ENCODE peak calls at places on chromosomes 5 and 9, in seven cellular contexts. One of them, this sample, is unnamed.

GRCh38 chr9:131274674-131275331 is 1.5 kb downstream of the FAM78A start:
- DNase-seq in HepG2: no peak
- DNase-seq in transverse colon: peak
- DNase-seq in ovary: no peak
- DNase-seq in upper lobe of left lung: peak
- DNase-seq in tibial nerve: peak
- DNase-seq in stomach: no peak
- DNase-seq in this sample: no peak

GRCh38 chr5:112647428-112647827 is 90.3 kb upstream of the APC start:
- DNase-seq in HepG2: no peak
- DNase-seq in transverse colon: no peak
- DNase-seq in ovary: no peak
- DNase-seq in upper lobe of left lung: no peak
- DNase-seq in tibial nerve: no peak
- DNase-seq in stomach: no peak
- DNase-seq in this sample: no peak

GRCh38 chr9:124000161-124000783 is 11.3 kb upstream of the LHX2 start:
- DNase-seq in HepG2: no peak
- DNase-seq in transverse colon: no peak
- DNase-seq in ovary: no peak
- DNase-seq in upper lobe of left lung: peak
- DNase-seq in tibial nerve: no peak
- DNase-seq in stomach: no peak
- DNase-seq in this sample: no peak

GRCh38 chr5:154309805-154310204 is 119.3 kb downstream of the GALNT10 start:
- DNase-seq in HepG2: no peak
- DNase-seq in transverse colon: no peak
- DNase-seq in ovary: no peak
- DNase-seq in upper lobe of left lung: no peak
- DNase-seq in tibial nerve: no peak
- DNase-seq in stomach: no peak
- DNase-seq in this sample: no peak

GRCh38 chr9:112569186-112569585 is 82.6 kb downstream of the KIAA1958 start:
- DNase-seq in HepG2: no peak
- DNase-seq in transverse colon: no peak
- DNase-seq in ovary: no peak
- DNase-seq in upper lobe of left lung: no peak
- DNase-seq in tibial nerve: no peak
- DNase-seq in stomach: no peak
- DNase-seq in this sample: no peak

GRCh38 chr9:131478421-131478868 is 24.3 kb upstream of the POMT1 start:
- DNase-seq in HepG2: peak
- DNase-seq in transverse colon: peak
- DNase-seq in ovary: peak
- DNase-seq in upper lobe of left lung: no peak
- DNase-seq in tibial nerve: no peak
- DNase-seq in stomach: peak
- DNase-seq in this sample: peak

GRCh38 chr9:83027153-83027867 is 35.6 kb downstream of the RASEF start:
- DNase-seq in HepG2: peak
- DNase-seq in transverse colon: no peak
- DNase-seq in ovary: no peak
- DNase-seq in upper lobe of left lung: no peak
- DNase-seq in tibial nerve: no peak
- DNase-seq in stomach: no peak
- DNase-seq in this sample: peak

GRCh38 chr9:97737429-97737828 is 40.3 kb upstream of the XPA start:
- DNase-seq in HepG2: peak
- DNase-seq in transverse colon: no peak
- DNase-seq in ovary: no peak
- DNase-seq in upper lobe of left lung: no peak
- DNase-seq in tibial nerve: no peak
- DNase-seq in stomach: no peak
- DNase-seq in this sample: peak

GRCh38 chr5:169801324-169801777 is 164.3 kb downstream of the DOCK2 start:
- DNase-seq in HepG2: no peak
- DNase-seq in transverse colon: no peak
- DNase-seq in ovary: no peak
- DNase-seq in upper lobe of left lung: no peak
- DNase-seq in tibial nerve: no peak
- DNase-seq in stomach: no peak
- DNase-seq in this sample: peak

GRCh38 chr5:131377785-131378325 is 114.0 kb downstream of the CDC42SE2 start:
- DNase-seq in HepG2: no peak
- DNase-seq in transverse colon: no peak
- DNase-seq in ovary: no peak
- DNase-seq in upper lobe of left lung: no peak
- DNase-seq in tibial nerve: no peak
- DNase-seq in stomach: no peak
- DNase-seq in this sample: no peak

GRCh38 chr5:164204338-164204946 is 699.0 kb downstream of the MAT2B start:
- DNase-seq in HepG2: no peak
- DNase-seq in transverse colon: no peak
- DNase-seq in ovary: no peak
- DNase-seq in upper lobe of left lung: no peak
- DNase-seq in tibial nerve: no peak
- DNase-seq in stomach: no peak
- DNase-seq in this sample: no peak

DNA sequence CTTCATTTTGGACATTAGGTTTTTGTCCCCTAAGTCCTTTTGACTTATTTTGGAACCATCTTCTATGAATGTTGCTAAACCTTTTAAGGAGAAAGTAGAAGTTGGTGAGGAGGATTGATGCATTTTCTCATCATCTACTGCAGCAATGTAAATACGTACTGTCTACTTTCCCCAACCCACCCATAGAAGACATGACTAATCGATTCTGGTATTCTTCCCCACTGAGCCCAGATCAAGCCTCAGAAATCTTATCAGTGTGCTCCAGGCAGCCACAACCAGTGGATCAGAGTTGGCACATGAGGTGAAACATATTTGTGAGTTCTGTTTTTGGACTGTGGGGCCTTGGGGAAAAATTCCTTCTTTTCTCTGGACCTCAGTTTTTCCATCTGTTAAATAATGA is 57.7 kb downstream of the FGF18 start:
- DNase-seq in HepG2: no peak
- DNase-seq in transverse colon: no peak
- DNase-seq in ovary: no peak
- DNase-seq in upper lobe of left lung: no peak
- DNase-seq in tibial nerve: no peak
- DNase-seq in stomach: no peak
- DNase-seq in this sample: no peak
- TF ChIP-seq EP300 in HepG2: no peak
- TF ChIP-seq EP300 in transverse colon: no peak
- TF ChIP-seq EP300 in ovary: no peak
- TF ChIP-seq EP300 in upper lobe of left lung: no peak
- TF ChIP-seq EP300 in tibial nerve: no peak
- TF ChIP-seq EP300 in stomach: no peak
- TF ChIP-seq EP300 in this sample: no peak

DNA sequence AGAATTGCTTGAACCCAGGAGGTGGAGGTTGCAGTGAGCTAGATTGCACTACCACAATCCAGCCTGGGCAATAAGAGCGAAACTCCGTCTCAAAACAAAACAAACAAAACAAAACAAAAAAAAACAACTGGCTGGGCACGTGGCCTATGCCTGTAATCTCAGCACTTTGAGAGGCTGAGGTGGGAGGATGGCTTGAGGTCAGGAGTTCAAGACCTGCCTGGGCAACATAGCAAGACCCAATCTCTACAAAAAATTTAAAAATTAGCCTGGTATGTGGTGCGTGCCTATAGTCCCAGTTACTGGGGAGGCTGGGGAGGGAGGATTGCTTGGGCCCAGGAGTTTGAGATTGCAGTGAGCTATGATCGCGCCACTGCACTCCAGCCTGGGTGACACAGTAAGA is 23.3 kb upstream of the WDR5 start:
- DNase-seq in HepG2: no peak
- DNase-seq in transverse colon: no peak
- DNase-seq in ovary: no peak
- DNase-seq in upper lobe of left lung: no peak
- DNase-seq in tibial nerve: no peak
- DNase-seq in stomach: no peak
- DNase-seq in this sample: no peak
- TF ChIP-seq EP300 in HepG2: no peak
- TF ChIP-seq EP300 in transverse colon: no peak
- TF ChIP-seq EP300 in ovary: no peak
- TF ChIP-seq EP300 in upper lobe of left lung: no peak
- TF ChIP-seq EP300 in tibial nerve: no peak
- TF ChIP-seq EP300 in stomach: no peak
- TF ChIP-seq EP300 in this sample: no peak

DNA sequence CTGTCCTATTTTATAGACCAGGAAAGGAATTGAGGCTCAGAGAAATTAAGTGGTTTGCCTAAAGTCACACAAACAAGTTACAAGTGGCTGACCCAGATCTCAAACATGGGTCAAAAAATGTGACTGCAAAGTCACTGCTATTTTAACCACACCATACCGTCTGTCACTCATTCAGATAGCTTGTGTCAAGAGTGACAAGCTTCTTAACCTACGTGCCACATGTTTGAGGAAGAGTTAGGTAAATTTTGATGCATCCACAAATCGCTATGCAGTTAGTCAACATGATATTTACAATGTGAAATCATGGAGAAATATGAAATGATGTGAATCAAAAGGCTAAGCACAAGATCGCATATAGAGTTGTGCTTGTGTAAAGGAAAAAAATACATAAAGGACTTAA is 22.7 kb upstream of the GNE start:
- DNase-seq in HepG2: no peak
- DNase-seq in transverse colon: no peak
- DNase-seq in ovary: no peak
- DNase-seq in upper lobe of left lung: no peak
- DNase-seq in tibial nerve: no peak
- DNase-seq in stomach: no peak
- DNase-seq in this sample: no peak
- TF ChIP-seq EP300 in HepG2: no peak
- TF ChIP-seq EP300 in transverse colon: no peak
- TF ChIP-seq EP300 in ovary: no peak
- TF ChIP-seq EP300 in upper lobe of left lung: no peak
- TF ChIP-seq EP300 in tibial nerve: no peak
- TF ChIP-seq EP300 in stomach: no peak
- TF ChIP-seq EP300 in this sample: no peak

DNA sequence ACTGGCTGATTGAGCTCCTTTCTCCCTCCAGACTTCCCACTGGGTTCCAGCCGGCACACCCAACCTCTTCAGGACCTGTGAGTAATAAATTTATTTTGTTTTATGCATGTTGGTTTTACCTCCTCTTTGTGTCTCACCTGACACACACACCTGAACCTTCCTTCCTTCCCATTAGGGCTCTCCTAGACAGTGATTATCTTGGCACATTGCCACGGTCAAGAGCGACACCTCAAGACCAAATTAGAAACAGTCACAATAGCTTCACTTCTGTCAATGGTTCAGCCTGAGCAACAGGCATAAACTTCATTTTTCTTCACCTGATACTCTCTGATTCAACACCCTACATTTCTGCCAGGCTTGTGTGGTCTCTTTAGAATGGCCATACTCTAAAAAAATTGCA is 296.3 kb upstream of the SMARCA2 start:
- DNase-seq in HepG2: no peak
- DNase-seq in transverse colon: no peak
- DNase-seq in ovary: no peak
- DNase-seq in upper lobe of left lung: no peak
- DNase-seq in tibial nerve: no peak
- DNase-seq in stomach: no peak
- DNase-seq in this sample: no peak
- TF ChIP-seq EP300 in HepG2: no peak
- TF ChIP-seq EP300 in transverse colon: no peak
- TF ChIP-seq EP300 in ovary: no peak
- TF ChIP-seq EP300 in upper lobe of left lung: no peak
- TF ChIP-seq EP300 in tibial nerve: no peak
- TF ChIP-seq EP300 in stomach: no peak
- TF ChIP-seq EP300 in this sample: no peak

GRCh38 chr5:168346417-168346816 is 55.0 kb downstream of the WWC1 start:
- DNase-seq in HepG2: no peak
- DNase-seq in transverse colon: peak
- DNase-seq in ovary: no peak
- DNase-seq in upper lobe of left lung: no peak
- DNase-seq in tibial nerve: no peak
- DNase-seq in stomach: peak
- DNase-seq in this sample: no peak
- TF ChIP-seq EP300 in HepG2: no peak
- TF ChIP-seq EP300 in transverse colon: no peak
- TF ChIP-seq EP300 in ovary: no peak
- TF ChIP-seq EP300 in upper lobe of left lung: no peak
- TF ChIP-seq EP300 in tibial nerve: no peak
- TF ChIP-seq EP300 in stomach: no peak
- TF ChIP-seq EP300 in this sample: no peak

DNA sequence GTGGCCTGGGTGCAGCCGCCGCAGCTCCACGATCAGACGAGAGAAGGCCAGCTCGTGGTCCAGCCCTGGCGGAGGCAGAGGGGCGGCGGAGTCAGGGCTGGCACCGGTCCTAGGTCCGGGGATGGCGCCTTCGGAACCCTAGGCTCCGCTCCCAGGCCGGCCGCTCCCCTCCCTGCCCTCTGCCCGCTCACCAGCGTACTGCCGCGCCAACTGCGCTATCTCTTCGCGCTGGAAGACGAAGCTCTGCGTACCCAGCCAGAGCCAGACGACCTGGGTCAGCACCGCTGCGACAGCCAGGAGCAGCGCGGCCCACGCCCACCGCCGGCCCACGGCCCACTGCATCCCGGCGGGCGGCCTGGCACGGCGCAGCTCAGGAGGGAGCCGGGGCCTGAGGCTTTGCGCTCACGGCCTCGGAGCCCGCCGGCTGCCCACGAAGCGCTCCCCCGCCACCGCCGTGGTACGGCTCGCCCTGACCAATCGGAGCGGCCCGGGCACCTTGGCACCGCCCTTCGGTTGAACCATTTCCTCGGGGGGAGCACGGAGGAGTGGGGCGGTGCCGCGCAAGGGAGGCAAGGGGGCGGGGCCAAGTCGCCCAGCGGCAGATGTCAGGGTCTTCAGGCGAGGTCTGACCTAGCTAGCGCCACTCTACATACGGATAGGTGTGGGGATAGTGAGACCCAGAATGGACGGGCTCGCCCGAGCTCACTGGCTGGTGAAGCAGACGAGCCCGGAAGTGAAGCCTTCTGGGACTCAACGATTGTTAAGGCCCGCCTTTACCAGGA is at the start of gene SIGMAR1:
- DNase-seq in HepG2: peak
- DNase-seq in transverse colon: peak
- DNase-seq in ovary: peak
- DNase-seq in upper lobe of left lung: peak
- DNase-seq in tibial nerve: peak
- DNase-seq in stomach: peak
- DNase-seq in this sample: peak
- TF ChIP-seq EP300 in HepG2: no peak
- TF ChIP-seq EP300 in transverse colon: no peak
- TF ChIP-seq EP300 in ovary: no peak
- TF ChIP-seq EP300 in upper lobe of left lung: no peak
- TF ChIP-seq EP300 in tibial nerve: peak
- TF ChIP-seq EP300 in stomach: no peak
- TF ChIP-seq EP300 in this sample: no peak

GRCh38 chr5:65198777-65199120 is 283.0 kb downstream of the ADAMTS6 start:
- DNase-seq in HepG2: peak
- DNase-seq in transverse colon: no peak
- DNase-seq in ovary: no peak
- DNase-seq in upper lobe of left lung: no peak
- DNase-seq in tibial nerve: no peak
- DNase-seq in stomach: no peak
- DNase-seq in this sample: peak
- TF ChIP-seq EP300 in HepG2: no peak
- TF ChIP-seq EP300 in transverse colon: no peak
- TF ChIP-seq EP300 in ovary: no peak
- TF ChIP-seq EP300 in upper lobe of left lung: no peak
- TF ChIP-seq EP300 in tibial nerve: no peak
- TF ChIP-seq EP300 in stomach: no peak
- TF ChIP-seq EP300 in this sample: no peak

GRCh38 chr5:40333459-40334241 is 346.1 kb upstream of the PTGER4 start:
- DNase-seq in HepG2: no peak
- DNase-seq in transverse colon: no peak
- DNase-seq in ovary: no peak
- DNase-seq in upper lobe of left lung: no peak
- DNase-seq in tibial nerve: no peak
- DNase-seq in stomach: no peak
- DNase-seq in this sample: peak
- TF ChIP-seq EP300 in HepG2: no peak
- TF ChIP-seq EP300 in transverse colon: no peak
- TF ChIP-seq EP300 in ovary: no peak
- TF ChIP-seq EP300 in upper lobe of left lung: no peak
- TF ChIP-seq EP300 in tibial nerve: no peak
- TF ChIP-seq EP300 in stomach: no peak
- TF ChIP-seq EP300 in this sample: no peak